ENCODE peak calls at places on chromosomes 2 and 18, in six cellular contexts. Z is HCT116, L is fibroblast of lung, K is astrocyte, M is neural progenitor cell, F is mesendoderm. E is an unnamed sample.

GRCh38 chr2:124162256-124162655 is 137.2 kb downstream of the CNTNAP5 start:
- DNase-seq in Z (no peak), L (no peak), K (no peak), M (no peak), F (no peak), E (no peak)

GRCh38 chr2:25032094-25032493 is 9.8 kb upstream of the EFR3B start:
- DNase-seq in Z (no peak), L (no peak), K (no peak), M (no peak), F (no peak), E (peak; percentile 42)

GRCh38 chr2:224142397-224143312 is 103.6 kb upstream of the SERPINE2 start:
- DNase-seq in Z (no peak), L (peak; percentile 87), K (peak; percentile 93), M (no peak), F (no peak), E (no peak)

GRCh38 chr18:73060666-73061270 is 193.0 kb upstream of the NETO1 start:
- DNase-seq in Z (no peak), L (no peak), K (peak; percentile 76), M (no peak), F (no peak), E (no peak)

GRCh38 chr2:99451686-99452085 is 38.1 kb downstream of the REV1 start:
- DNase-seq in Z (no peak), L (no peak), K (no peak), M (no peak), F (no peak), E (no peak)

GRCh38 chr18:63590368-63590767 is 3.2 kb downstream of the SERPINB13 start:
- DNase-seq in Z (no peak), L (no peak), K (no peak), M (no peak), F (no peak), E (no peak)

GRCh38 chr2:160612266-160612864 is 118.8 kb upstream of the RBMS1 start:
- DNase-seq in Z (no peak), L (peak; percentile 67), K (peak; percentile 68), M (no peak), F (no peak), E (no peak)

GRCh38 chr2:186443851-186444250 is 42.2 kb upstream of the ZC3H15 start:
- DNase-seq in Z (no peak), L (no peak), K (no peak), M (no peak), F (no peak), E (no peak)

GRCh38 chr2:218406949-218407703 is 7.5 kb downstream of the CTDSP1 start:
- DNase-seq in Z (no peak), L (peak; percentile 73), K (peak; percentile 49), M (peak; percentile 8), F (no peak), E (peak; percentile 60)

GRCh38 chr2:215773728-215774127 is 239.6 kb downstream of the MREG start:
- DNase-seq in Z (no peak), L (peak; percentile 98), K (peak; percentile 98), M (no peak), F (no peak), E (no peak)

GRCh38 chr18:40124107-40124506 is 1830.9 kb upstream of the PIK3C3 start:
- DNase-seq in Z (no peak), L (peak; percentile 78), K (peak; percentile 71), M (no peak), F (peak; percentile 27), E (no peak)

GRCh38 chr2:132009874-132010521 is 151.8 kb downstream of the ANKRD30BL start:
- DNase-seq in Z (no peak), L (no peak), K (peak; percentile 46), M (peak; percentile 32), F (peak; percentile 11), E (no peak)

GRCh38 chr2:84427235-84428138 is 31.6 kb downstream of the SUCLG1 start:
- DNase-seq in Z (no peak), L (peak; percentile 57), K (peak; percentile 67), M (no peak), F (no peak), E (peak; percentile 58)

GRCh38 chr2:23250371-23250770 is 134.6 kb upstream of the KLHL29 start:
- DNase-seq in Z (no peak), L (no peak), K (no peak), M (no peak), F (no peak), E (no peak)

GRCh38 chr2:189002079-189002478 is 27.9 kb downstream of the COL3A1 start:
- DNase-seq in Z (peak; percentile 31), L (peak; percentile 52), K (peak; percentile 78), M (no peak), F (peak; percentile 72), E (no peak)

GRCh38 chr2:233424028-233424951 is 70.0 kb downstream of the DGKD start:
- DNase-seq in Z (no peak), L (no peak), K (no peak), M (no peak), F (no peak), E (no peak)

GRCh38 chr2:47907097-47907781 is 941 bp upstream of the FBXO11 start:
- DNase-seq in Z (no peak), L (no peak), K (no peak), M (peak; percentile 20), F (peak; percentile 37), E (peak; percentile 53)

GRCh38 chr2:210558708-210559107 is 2.3 kb downstream of the CPS1 start:
- DNase-seq in Z (no peak), L (no peak), K (no peak), M (no peak), F (no peak), E (no peak)

GRCh38 chr2:189854956-189855355 is 70.7 kb downstream of the PMS1 start:
- DNase-seq in Z (no peak), L (peak; percentile 37), K (peak; percentile 36), M (no peak), F (no peak), E (no peak)

GRCh38 chr2:26922638-26923466 is 47.6 kb upstream of the MAPRE3 start:
- DNase-seq in Z (peak; percentile 47), L (peak; percentile 15), K (peak; percentile 22), M (peak; percentile 82), F (peak; percentile 79), E (peak; percentile 87)

GRCh38 chr2:220198911-220199310 is 571.5 kb downstream of the SLC4A3 start:
- DNase-seq in Z (no peak), L (peak; percentile 93), K (peak; percentile 86), M (no peak), F (no peak), E (no peak)

GRCh38 chr2:230692760-230693159 is 19.9 kb upstream of the CAB39 start:
- DNase-seq in Z (no peak), L (no peak), K (no peak), M (no peak), F (no peak), E (no peak)

GRCh38 chr18:32310119-32310518 is 120.3 kb downstream of the MEP1B start:
- DNase-seq in Z (no peak), L (peak; percentile 60), K (peak; percentile 67), M (no peak), F (peak; percentile 52), E (no peak)

DNA sequence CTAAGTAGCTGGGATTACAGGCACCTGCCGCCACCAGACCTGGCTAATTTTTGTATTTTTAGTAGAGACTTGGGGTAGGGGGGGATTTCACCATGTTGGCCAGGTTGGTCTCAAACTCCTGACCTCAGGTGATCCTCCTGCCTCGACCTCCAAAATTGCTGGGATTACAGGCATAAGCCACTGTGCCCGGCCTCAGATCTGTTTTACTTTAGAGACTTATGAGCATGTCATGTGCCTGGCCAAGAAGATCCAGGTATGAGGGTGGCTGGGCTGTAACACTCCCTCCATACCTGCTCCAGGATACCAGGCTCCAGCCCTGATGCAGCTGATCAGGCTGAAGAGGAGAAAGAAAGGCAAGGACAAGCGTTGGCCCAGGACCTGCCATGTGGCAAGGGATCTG is 125.0 kb downstream of the LPIN1 start:
- DNase-seq in Z (no peak), L (no peak), K (no peak), M (no peak), F (no peak), E (no peak)
- H3K9ac ChIP-seq in Z (no peak overlapping the region), L (no peak overlapping the region), K (no peak overlapping the region), M (no peak overlapping the region), F (no peak overlapping the region), E (no peak overlapping the region)

GRCh38 chr18:22113144-22113813 is 56.1 kb upstream of the GATA6 start:
- DNase-seq in Z (no peak), L (no peak), K (no peak), M (no peak), F (no peak), E (no peak)

GRCh38 chr18:22109535-22109934 is 59.9 kb upstream of the GATA6 start:
- DNase-seq in Z (no peak), L (no peak), K (no peak), M (no peak), F (no peak), E (no peak)

GRCh38 chr18:22108674-22109073 is 60.7 kb upstream of the GATA6 start:
- DNase-seq in Z (peak; percentile 7), L (no peak), K (no peak), M (no peak), F (peak; percentile 80), E (no peak)

GRCh38 chr18:22112215-22112614 is 57.2 kb upstream of the GATA6 start:
- DNase-seq in Z (no peak), L (no peak), K (no peak), M (no peak), F (no peak), E (no peak)

DNA sequence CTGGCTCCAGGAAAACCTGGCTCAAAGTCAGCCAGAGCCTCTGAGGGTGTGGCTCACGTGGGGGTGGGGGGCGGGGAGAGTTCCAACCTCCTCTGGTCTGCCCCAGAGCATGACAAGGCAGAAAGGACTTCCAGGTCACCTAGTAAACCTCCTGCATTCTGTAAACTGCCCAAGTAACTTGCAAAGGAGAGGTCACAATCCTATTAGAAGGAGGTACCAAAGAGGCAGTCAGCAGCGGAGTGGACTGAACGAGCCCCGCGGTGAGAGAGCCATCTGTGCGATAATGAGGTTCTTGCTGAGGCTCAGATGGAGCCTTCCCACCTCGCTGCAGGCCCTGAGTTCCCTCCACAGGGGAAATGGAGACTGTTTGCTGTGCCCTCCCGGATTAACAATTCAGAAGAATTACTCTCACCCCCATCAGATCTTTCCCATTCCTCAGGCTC is 58.9 kb upstream of the GATA6 start:
- DNase-seq in Z (no peak), L (no peak), K (no peak), M (peak; percentile 67), F (peak; percentile 94), E (no peak)
- H3K27me3 ChIP-seq in Z (no peaks in the 10 kb centered on the region), L (no peaks in the 10 kb centered on the region), K (peaks cover 6% of the 10 kb centered on the region), M (no peaks in the 10 kb centered on the region), F (no peaks in the 10 kb centered on the region), E (no peaks in the 10 kb centered on the region)

GRCh38 chr2:40357667-40358066 is 94.2 kb downstream of the SLC8A1 start:
- DNase-seq in Z (no peak), L (no peak), K (no peak), M (no peak), F (no peak), E (no peak)

GRCh38 chr2:40355451-40355850 is 96.4 kb downstream of the SLC8A1 start:
- DNase-seq in Z (no peak), L (no peak), K (no peak), M (no peak), F (no peak), E (no peak)

GRCh38 chr2:40348665-40349064 is 103.2 kb downstream of the SLC8A1 start:
- DNase-seq in Z (no peak), L (peak; percentile 63), K (peak; percentile 92), M (no peak), F (no peak), E (no peak)

GRCh38 chr2:40352321-40353099 is 99.4 kb downstream of the SLC8A1 start:
- DNase-seq in Z (no peak), L (no peak), K (no peak), M (no peak), F (no peak), E (no peak)

GRCh38 chr2:40353236-40353635 is 98.7 kb downstream of the SLC8A1 start:
- DNase-seq in Z (no peak), L (peak; percentile 59), K (no peak), M (no peak), F (no peak), E (no peak)
- H3K4me3 ChIP-seq in Z (no peak overlapping the region), L (no peak overlapping the region), K (no peak overlapping the region), M (no peak overlapping the region), F (no peak overlapping the region), E (no peak overlapping the region)

GRCh38 chr2:100627653-100628300 is 65.0 kb downstream of the PDCL3 start:
- DNase-seq in Z (no peak), L (no peak), K (no peak), M (no peak), F (no peak), E (peak; percentile 73)
- H3K9ac ChIP-seq in Z (no peak overlapping the region), L (no peak overlapping the region), K (no peak overlapping the region), M (no peak overlapping the region), F (no peak overlapping the region), E (peak overlapping the region; percentile 48)